ENCODE peak calls at places on chromosomes 7 and 10, in ten cellular contexts. One of them, this sample, is unnamed.

GRCh38 chr10:23432161-23432560 is 6.7 kb upstream of the OTUD1 start:
- DNase-seq in C1 segment of cervical spinal cord: no peak
- DNase-seq in fibroblast of lung: no peak
- DNase-seq in NCI-H774: no peak
- DNase-seq in psoas muscle: no peak
- DNase-seq in osteocyte: no peak
- DNase-seq in right lobe of liver: no peak
- DNase-seq in T-helper 1 cell: no peak
- DNase-seq in brain microvascular endothelial cell: no peak
- DNase-seq in HT1080: peak
- DNase-seq in this sample: no peak

GRCh38 chr10:67839957-67840356 is 2.0 kb upstream of the DNAJC12 start:
- DNase-seq in C1 segment of cervical spinal cord: no peak
- DNase-seq in fibroblast of lung: peak
- DNase-seq in NCI-H774: no peak
- DNase-seq in psoas muscle: no peak
- DNase-seq in osteocyte: no peak
- DNase-seq in right lobe of liver: no peak
- DNase-seq in T-helper 1 cell: no peak
- DNase-seq in brain microvascular endothelial cell: no peak
- DNase-seq in HT1080: peak
- DNase-seq in this sample: no peak

GRCh38 chr10:68876246-68876918 is 24.7 kb upstream of the DDX50 start:
- DNase-seq in C1 segment of cervical spinal cord: no peak
- DNase-seq in fibroblast of lung: no peak
- DNase-seq in NCI-H774: no peak
- DNase-seq in psoas muscle: no peak
- DNase-seq in osteocyte: no peak
- DNase-seq in right lobe of liver: no peak
- DNase-seq in T-helper 1 cell: no peak
- DNase-seq in brain microvascular endothelial cell: no peak
- DNase-seq in HT1080: no peak
- DNase-seq in this sample: peak

GRCh38 chr7:150974468-150975391 is 3.4 kb downstream of the KCNH2 start:
- DNase-seq in C1 segment of cervical spinal cord: no peak
- DNase-seq in fibroblast of lung: no peak
- DNase-seq in NCI-H774: peak
- DNase-seq in psoas muscle: no peak
- DNase-seq in osteocyte: no peak
- DNase-seq in right lobe of liver: no peak
- DNase-seq in T-helper 1 cell: peak
- DNase-seq in brain microvascular endothelial cell: no peak
- DNase-seq in HT1080: no peak
- DNase-seq in this sample: peak

GRCh38 chr10:22022257-22023051 is 18.9 kb upstream of the DNAJC1 start:
- DNase-seq in C1 segment of cervical spinal cord: no peak
- DNase-seq in fibroblast of lung: no peak
- DNase-seq in NCI-H774: no peak
- DNase-seq in psoas muscle: no peak
- DNase-seq in osteocyte: no peak
- DNase-seq in right lobe of liver: no peak
- DNase-seq in T-helper 1 cell: peak
- DNase-seq in brain microvascular endothelial cell: no peak
- DNase-seq in HT1080: no peak
- DNase-seq in this sample: no peak

GRCh38 chr10:13140627-13141190 is 20.6 kb upstream of the MCM10 start:
- DNase-seq in C1 segment of cervical spinal cord: no peak
- DNase-seq in fibroblast of lung: no peak
- DNase-seq in NCI-H774: no peak
- DNase-seq in psoas muscle: no peak
- DNase-seq in osteocyte: no peak
- DNase-seq in right lobe of liver: no peak
- DNase-seq in T-helper 1 cell: no peak
- DNase-seq in brain microvascular endothelial cell: no peak
- DNase-seq in HT1080: no peak
- DNase-seq in this sample: no peak

GRCh38 chr10:59808896-59809643 is 55.8 kb upstream of the MRLN start:
- DNase-seq in C1 segment of cervical spinal cord: peak
- DNase-seq in fibroblast of lung: peak
- DNase-seq in NCI-H774: peak
- DNase-seq in psoas muscle: peak
- DNase-seq in osteocyte: no peak
- DNase-seq in right lobe of liver: peak
- DNase-seq in T-helper 1 cell: no peak
- DNase-seq in brain microvascular endothelial cell: peak
- DNase-seq in HT1080: peak
- DNase-seq in this sample: peak

GRCh38 chr7:86747698-86748097 is 104.0 kb downstream of the GRM3 start:
- DNase-seq in C1 segment of cervical spinal cord: no peak
- DNase-seq in fibroblast of lung: no peak
- DNase-seq in NCI-H774: peak
- DNase-seq in psoas muscle: no peak
- DNase-seq in osteocyte: no peak
- DNase-seq in right lobe of liver: no peak
- DNase-seq in T-helper 1 cell: no peak
- DNase-seq in brain microvascular endothelial cell: no peak
- DNase-seq in HT1080: no peak
- DNase-seq in this sample: peak

GRCh38 chr7:116689787-116690186 is 17.8 kb downstream of the MET start:
- DNase-seq in C1 segment of cervical spinal cord: no peak
- DNase-seq in fibroblast of lung: peak
- DNase-seq in NCI-H774: no peak
- DNase-seq in psoas muscle: no peak
- DNase-seq in osteocyte: no peak
- DNase-seq in right lobe of liver: no peak
- DNase-seq in T-helper 1 cell: no peak
- DNase-seq in brain microvascular endothelial cell: no peak
- DNase-seq in HT1080: peak
- DNase-seq in this sample: no peak

GRCh38 chr10:17883621-17884020 is 68.1 kb upstream of the SLC39A12 start:
- DNase-seq in C1 segment of cervical spinal cord: no peak
- DNase-seq in fibroblast of lung: peak
- DNase-seq in NCI-H774: no peak
- DNase-seq in psoas muscle: no peak
- DNase-seq in osteocyte: no peak
- DNase-seq in right lobe of liver: no peak
- DNase-seq in T-helper 1 cell: no peak
- DNase-seq in brain microvascular endothelial cell: no peak
- DNase-seq in HT1080: no peak
- DNase-seq in this sample: peak

GRCh38 chr7:38700111-38700510 is 68.9 kb upstream of the AMPH start:
- DNase-seq in C1 segment of cervical spinal cord: no peak
- DNase-seq in fibroblast of lung: no peak
- DNase-seq in NCI-H774: no peak
- DNase-seq in psoas muscle: no peak
- DNase-seq in osteocyte: no peak
- DNase-seq in right lobe of liver: no peak
- DNase-seq in T-helper 1 cell: no peak
- DNase-seq in brain microvascular endothelial cell: no peak
- DNase-seq in HT1080: no peak
- DNase-seq in this sample: no peak

GRCh38 chr10:5616871-5617270 is 49.5 kb downstream of the ASB13 start:
- DNase-seq in C1 segment of cervical spinal cord: no peak
- DNase-seq in fibroblast of lung: no peak
- DNase-seq in NCI-H774: no peak
- DNase-seq in psoas muscle: no peak
- DNase-seq in osteocyte: no peak
- DNase-seq in right lobe of liver: no peak
- DNase-seq in T-helper 1 cell: no peak
- DNase-seq in brain microvascular endothelial cell: no peak
- DNase-seq in HT1080: no peak
- DNase-seq in this sample: no peak

GRCh38 chr7:157002819-157003421 is 7.5 kb downstream of the MNX1 start:
- DNase-seq in C1 segment of cervical spinal cord: no peak
- DNase-seq in fibroblast of lung: no peak
- DNase-seq in NCI-H774: no peak
- DNase-seq in psoas muscle: no peak
- DNase-seq in osteocyte: no peak
- DNase-seq in right lobe of liver: no peak
- DNase-seq in T-helper 1 cell: no peak
- DNase-seq in brain microvascular endothelial cell: no peak
- DNase-seq in HT1080: no peak
- DNase-seq in this sample: no peak

GRCh38 chr7:56106108-56107073 is at the start of gene CHCHD2:
- DNase-seq in C1 segment of cervical spinal cord: peak
- DNase-seq in fibroblast of lung: peak
- DNase-seq in NCI-H774: peak
- DNase-seq in psoas muscle: peak
- DNase-seq in osteocyte: peak
- DNase-seq in right lobe of liver: peak
- DNase-seq in T-helper 1 cell: peak
- DNase-seq in brain microvascular endothelial cell: peak
- DNase-seq in HT1080: peak
- DNase-seq in this sample: peak

GRCh38 chr10:60238408-60239100 is 151.1 kb downstream of the ANK3 start:
- DNase-seq in C1 segment of cervical spinal cord: no peak
- DNase-seq in fibroblast of lung: peak
- DNase-seq in NCI-H774: no peak
- DNase-seq in psoas muscle: no peak
- DNase-seq in osteocyte: no peak
- DNase-seq in right lobe of liver: no peak
- DNase-seq in T-helper 1 cell: no peak
- DNase-seq in brain microvascular endothelial cell: peak
- DNase-seq in HT1080: peak
- DNase-seq in this sample: no peak

GRCh38 chr7:131431289-131431688 is 103.6 kb downstream of the MKLN1 start:
- DNase-seq in C1 segment of cervical spinal cord: peak
- DNase-seq in fibroblast of lung: peak
- DNase-seq in NCI-H774: peak
- DNase-seq in psoas muscle: no peak
- DNase-seq in osteocyte: no peak
- DNase-seq in right lobe of liver: no peak
- DNase-seq in T-helper 1 cell: no peak
- DNase-seq in brain microvascular endothelial cell: peak
- DNase-seq in HT1080: peak
- DNase-seq in this sample: peak

GRCh38 chr10:42864575-42864974 is 82.0 kb downstream of the BMS1 start:
- DNase-seq in C1 segment of cervical spinal cord: no peak
- DNase-seq in fibroblast of lung: no peak
- DNase-seq in NCI-H774: no peak
- DNase-seq in psoas muscle: no peak
- DNase-seq in osteocyte: peak
- DNase-seq in right lobe of liver: no peak
- DNase-seq in T-helper 1 cell: no peak
- DNase-seq in brain microvascular endothelial cell: peak
- DNase-seq in HT1080: peak
- DNase-seq in this sample: no peak

GRCh38 chr7:136055266-136055665 is 78.1 kb upstream of the MTPN start:
- DNase-seq in C1 segment of cervical spinal cord: no peak
- DNase-seq in fibroblast of lung: no peak
- DNase-seq in NCI-H774: no peak
- DNase-seq in psoas muscle: no peak
- DNase-seq in osteocyte: no peak
- DNase-seq in right lobe of liver: no peak
- DNase-seq in T-helper 1 cell: no peak
- DNase-seq in brain microvascular endothelial cell: no peak
- DNase-seq in HT1080: no peak
- DNase-seq in this sample: no peak

GRCh38 chr10:2933924-2934323 is 133.4 kb upstream of the PFKP start:
- DNase-seq in C1 segment of cervical spinal cord: no peak
- DNase-seq in fibroblast of lung: no peak
- DNase-seq in NCI-H774: no peak
- DNase-seq in psoas muscle: no peak
- DNase-seq in osteocyte: no peak
- DNase-seq in right lobe of liver: no peak
- DNase-seq in T-helper 1 cell: no peak
- DNase-seq in brain microvascular endothelial cell: no peak
- DNase-seq in HT1080: no peak
- DNase-seq in this sample: no peak

GRCh38 chr7:18086165-18087030 is 58.8 kb upstream of the PRPS1L1 start:
- DNase-seq in C1 segment of cervical spinal cord: no peak
- DNase-seq in fibroblast of lung: peak
- DNase-seq in NCI-H774: no peak
- DNase-seq in psoas muscle: peak
- DNase-seq in osteocyte: no peak
- DNase-seq in right lobe of liver: no peak
- DNase-seq in T-helper 1 cell: no peak
- DNase-seq in brain microvascular endothelial cell: no peak
- DNase-seq in HT1080: peak
- DNase-seq in this sample: peak

GRCh38 chr10:124353896-124354295 is 64.8 kb downstream of the OAT start:
- DNase-seq in C1 segment of cervical spinal cord: no peak
- DNase-seq in fibroblast of lung: no peak
- DNase-seq in NCI-H774: no peak
- DNase-seq in psoas muscle: no peak
- DNase-seq in osteocyte: no peak
- DNase-seq in right lobe of liver: no peak
- DNase-seq in T-helper 1 cell: no peak
- DNase-seq in brain microvascular endothelial cell: no peak
- DNase-seq in HT1080: no peak
- DNase-seq in this sample: no peak

GRCh38 chr10:44959243-44960097 is at the start of gene RASSF4:
- DNase-seq in C1 segment of cervical spinal cord: peak
- DNase-seq in fibroblast of lung: peak
- DNase-seq in NCI-H774: peak
- DNase-seq in psoas muscle: peak
- DNase-seq in osteocyte: peak
- DNase-seq in right lobe of liver: peak
- DNase-seq in T-helper 1 cell: peak
- DNase-seq in brain microvascular endothelial cell: peak
- DNase-seq in HT1080: peak
- DNase-seq in this sample: peak

GRCh38 chr10:47237316-47238260 is 62.4 kb upstream of the GDF10 start:
- DNase-seq in C1 segment of cervical spinal cord: no peak
- DNase-seq in fibroblast of lung: no peak
- DNase-seq in NCI-H774: no peak
- DNase-seq in psoas muscle: no peak
- DNase-seq in osteocyte: peak
- DNase-seq in right lobe of liver: no peak
- DNase-seq in T-helper 1 cell: no peak
- DNase-seq in brain microvascular endothelial cell: no peak
- DNase-seq in HT1080: no peak
- DNase-seq in this sample: no peak

GRCh38 chr10:126647116-126647515 is 23.4 kb downstream of the C10orf90 start:
- DNase-seq in C1 segment of cervical spinal cord: no peak
- DNase-seq in fibroblast of lung: no peak
- DNase-seq in NCI-H774: no peak
- DNase-seq in psoas muscle: no peak
- DNase-seq in osteocyte: no peak
- DNase-seq in right lobe of liver: no peak
- DNase-seq in T-helper 1 cell: no peak
- DNase-seq in brain microvascular endothelial cell: no peak
- DNase-seq in HT1080: no peak
- DNase-seq in this sample: no peak

GRCh38 chr10:110512461-110513187 is 14.9 kb downstream of the DUSP5 start:
- DNase-seq in C1 segment of cervical spinal cord: no peak
- DNase-seq in fibroblast of lung: peak
- DNase-seq in NCI-H774: no peak
- DNase-seq in psoas muscle: no peak
- DNase-seq in osteocyte: no peak
- DNase-seq in right lobe of liver: no peak
- DNase-seq in T-helper 1 cell: no peak
- DNase-seq in brain microvascular endothelial cell: peak
- DNase-seq in HT1080: peak
- DNase-seq in this sample: no peak

GRCh38 chr7:47338031-47338430 is 243.9 kb downstream of the TNS3 start:
- DNase-seq in C1 segment of cervical spinal cord: no peak
- DNase-seq in fibroblast of lung: peak
- DNase-seq in NCI-H774: no peak
- DNase-seq in psoas muscle: no peak
- DNase-seq in osteocyte: no peak
- DNase-seq in right lobe of liver: no peak
- DNase-seq in T-helper 1 cell: no peak
- DNase-seq in brain microvascular endothelial cell: no peak
- DNase-seq in HT1080: no peak
- DNase-seq in this sample: no peak

GRCh38 chr10:35470967-35471366 is 134.2 kb upstream of the GJD4 start:
- DNase-seq in C1 segment of cervical spinal cord: no peak
- DNase-seq in fibroblast of lung: no peak
- DNase-seq in NCI-H774: no peak
- DNase-seq in psoas muscle: no peak
- DNase-seq in osteocyte: no peak
- DNase-seq in right lobe of liver: no peak
- DNase-seq in T-helper 1 cell: no peak
- DNase-seq in brain microvascular endothelial cell: no peak
- DNase-seq in HT1080: no peak
- DNase-seq in this sample: no peak

GRCh38 chr7:85464042-85464651 is 277.3 kb upstream of the SEMA3D start:
- DNase-seq in C1 segment of cervical spinal cord: no peak
- DNase-seq in fibroblast of lung: no peak
- DNase-seq in NCI-H774: no peak
- DNase-seq in psoas muscle: no peak
- DNase-seq in osteocyte: no peak
- DNase-seq in right lobe of liver: no peak
- DNase-seq in T-helper 1 cell: no peak
- DNase-seq in brain microvascular endothelial cell: no peak
- DNase-seq in HT1080: peak
- DNase-seq in this sample: no peak